ENCODE peak calls at places on chromosomes 5 and 9, in nine cellular contexts. T is hypothalamus; H is AG09319; G is HCT116; Z is RCC 7860; B is stimulated activated CD4-positive, alpha-beta T cell treated with anti-CD3 and anti-CD28 coated beads, Interleukin-1b, Interleukin-23, amount 100 ng/mL, for 24 hours; K is cerebellum; C is heart right ventricle; W is adipocyte. N is an unnamed sample.

GRCh38 chr5:159878988-159879471 is 37.3 kb upstream of the ADRA1B start:
- DNase-seq in T (peak; percentile 1), H (peak; percentile 30), G (no peak), Z (peak; percentile 74), B (no peak), K (no peak), C (peak; percentile 64), W (peak; percentile 84), N (peak; percentile 67)

GRCh38 chr5:4901890-4902289 is 238.2 kb upstream of the ADAMTS16 start:
- DNase-seq in T (no peak), H (no peak), G (no peak), Z (no peak), B (no peak), K (no peak), C (no peak), W (no peak), N (no peak)

GRCh38 chr9:6564868-6565267 is 80.7 kb downstream of the GLDC start:
- DNase-seq in T (no peak), H (no peak), G (no peak), Z (no peak), B (no peak), K (no peak), C (no peak), W (peak; percentile 22), N (peak; percentile 42)

GRCh38 chr5:92977766-92978555 is 603.1 kb downstream of the NR2F1-AS1 start:
- DNase-seq in T (peak; percentile 26), H (no peak), G (no peak), Z (no peak), B (no peak), K (peak; percentile 5), C (no peak), W (no peak), N (no peak)

GRCh38 chr5:137997726-137998213 is 35.1 kb downstream of the FAM13B start:
- DNase-seq in T (no peak), H (no peak), G (no peak), Z (peak; percentile 69), B (no peak), K (no peak), C (no peak), W (no peak), N (no peak)

GRCh38 chr5:101637599-101637998 is 658.5 kb downstream of the SLCO4C1 start:
- DNase-seq in T (no peak), H (no peak), G (no peak), Z (no peak), B (no peak), K (no peak), C (no peak), W (no peak), N (no peak)

GRCh38 chr5:2505217-2505616 is 246.3 kb downstream of the IRX2 start:
- DNase-seq in T (no peak), H (no peak), G (no peak), Z (no peak), B (no peak), K (no peak), C (no peak), W (no peak), N (no peak)

GRCh38 chr5:41903892-41904799 is at the start of gene RIMOC1:
- DNase-seq in T (peak; percentile 98), H (peak; percentile 99), G (peak; percentile 97), Z (peak; percentile 100), B (peak; percentile 95), K (peak; percentile 99), C (peak; percentile 99), W (peak; percentile 100), N (peak; percentile 98)

GRCh38 chr5:122849746-122850145 is 4.3 kb downstream of the SNX24 start:
- DNase-seq in T (no peak), H (no peak), G (no peak), Z (peak; percentile 17), B (no peak), K (no peak), C (no peak), W (no peak), N (no peak)

GRCh38 chr9:16023466-16023865 is 470.6 kb downstream of the CCDC171 start:
- DNase-seq in T (no peak), H (no peak), G (no peak), Z (no peak), B (no peak), K (no peak), C (no peak), W (peak; percentile 52), N (no peak)

GRCh38 chr5:137921931-137922330 is 32.7 kb downstream of the PKD2L2 start:
- DNase-seq in T (no peak), H (no peak), G (no peak), Z (no peak), B (no peak), K (no peak), C (no peak), W (no peak), N (no peak)

GRCh38 chr5:158640581-158640980 is 459.1 kb downstream of the EBF1 start:
- DNase-seq in T (no peak), H (no peak), G (no peak), Z (no peak), B (no peak), K (no peak), C (no peak), W (peak; percentile 51), N (no peak)

GRCh38 chr5:177980776-177981175 is 15.3 kb downstream of the PROP1 start:
- DNase-seq in T (no peak), H (no peak), G (no peak), Z (no peak), B (no peak), K (peak; percentile 85), C (no peak), W (no peak), N (peak; percentile 29)

GRCh38 chr5:146965781-146966659 is 87.5 kb upstream of the PPP2R2B start:
- DNase-seq in T (peak; percentile 10), H (peak; percentile 38), G (peak; percentile 74), Z (peak; percentile 65), B (peak; percentile 4), K (peak; percentile 69), C (peak; percentile 70), W (peak; percentile 89), N (peak; percentile 41)

GRCh38 chr5:164420161-164420560 is 914.7 kb downstream of the MAT2B start:
- DNase-seq in T (no peak), H (no peak), G (no peak), Z (no peak), B (no peak), K (no peak), C (no peak), W (no peak), N (no peak)

GRCh38 chr5:107135391-107135790 is 535.3 kb downstream of the EFNA5 start:
- DNase-seq in T (no peak), H (no peak), G (no peak), Z (no peak), B (no peak), K (no peak), C (no peak), W (peak; percentile 48), N (no peak)

GRCh38 chr9:36051317-36051716 is 14.6 kb downstream of the RECK start:
- DNase-seq in T (no peak), H (no peak), G (no peak), Z (no peak), B (no peak), K (no peak), C (no peak), W (no peak), N (no peak)

GRCh38 chr5:73273379-73274050 is 100.5 kb downstream of the TMEM174 start:
- DNase-seq in T (no peak), H (no peak), G (no peak), Z (no peak), B (no peak), K (no peak), C (no peak), W (no peak), N (no peak)

GRCh38 chr5:9156282-9156681 is 389.6 kb downstream of the SEMA5A start:
- DNase-seq in T (peak; percentile 4), H (peak; percentile 29), G (no peak), Z (peak; percentile 59), B (no peak), K (no peak), C (peak; percentile 16), W (peak; percentile 88), N (no peak)

GRCh38 chr5:67972027-67972822 is 243.3 kb upstream of the PIK3R1 start:
- DNase-seq in T (no peak), H (no peak), G (no peak), Z (no peak), B (no peak), K (no peak), C (no peak), W (no peak), N (no peak)

GRCh38 chr5:111043712-111044506 is 27.6 kb upstream of the TSLP start:
- DNase-seq in T (no peak), H (no peak), G (no peak), Z (no peak), B (no peak), K (no peak), C (no peak), W (peak; percentile 62), N (no peak)

GRCh38 chr5:67374378-67374777 is 177.8 kb upstream of the CD180 start:
- DNase-seq in T (no peak), H (no peak), G (no peak), Z (no peak), B (no peak), K (no peak), C (no peak), W (no peak), N (no peak)

GRCh38 chr5:1747079-1747802 is 52.4 kb downstream of the MRPL36 start:
- DNase-seq in T (no peak), H (no peak), G (no peak), Z (no peak), B (no peak), K (no peak), C (no peak), W (no peak), N (peak; percentile 11)

GRCh38 chr5:16937503-16938161 is 1.5 kb upstream of the MYO10 start:
- DNase-seq in T (no peak), H (no peak), G (no peak), Z (no peak), B (no peak), K (no peak), C (no peak), W (no peak), N (no peak)

GRCh38 chr5:72126796-72127195 is 19.5 kb downstream of the MAP1B start:
- DNase-seq in T (no peak), H (no peak), G (no peak), Z (no peak), B (no peak), K (no peak), C (no peak), W (peak; percentile 55), N (no peak)

GRCh38 chr5:132017316-132017715 is 5.9 kb upstream of the ACSL6 start:
- DNase-seq in T (no peak), H (no peak), G (no peak), Z (no peak), B (no peak), K (no peak), C (no peak), W (no peak), N (no peak)

GRCh38 chr5:169945831-169946261 is 34.4 kb downstream of the INSYN2B start:
- DNase-seq in T (peak; percentile 12), H (peak; percentile 87), G (no peak), Z (peak; percentile 54), B (no peak), K (peak; percentile 33), C (peak; percentile 7), W (peak; percentile 73), N (peak; percentile 63)

GRCh38 chr5:74949976-74950375 is 83.8 kb upstream of the FAM169A start:
- DNase-seq in T (no peak), H (peak; percentile 25), G (no peak), Z (no peak), B (no peak), K (no peak), C (no peak), W (peak; percentile 66), N (no peak)

GRCh38 chr5:54184797-54185196 is 125.6 kb downstream of the ARL15 start:
- DNase-seq in T (no peak), H (no peak), G (no peak), Z (no peak), B (no peak), K (no peak), C (no peak), W (no peak), N (no peak)